ENCODE peak calls at places on chromosomes 4 and X, in four cellular contexts. W is right atrium auricular region, T is uterus, R is kidney. K is an unnamed sample.

GRCh38 chr4:113069212-113069892 is 19.9 kb downstream of the ANK2 start:
- DNase-seq in W (no peak), T (no peak), R (no peak), K (no peak)

GRCh38 chr4:75142850-75143249 is 209.9 kb downstream of the PARM1 start:
- DNase-seq in W (no peak), T (no peak), R (no peak), K (no peak)

GRCh38 chr4:151933122-151933827 is 172.5 kb upstream of the GATB start:
- DNase-seq in W (no peak), T (no peak), R (no peak), K (no peak)

GRCh38 chr4:114364857-114365256 is 233.8 kb upstream of the UGT8 start:
- DNase-seq in W (no peak), T (no peak), R (no peak), K (no peak)

GRCh38 chrX:139559383-139560042 is 29.0 kb downstream of the F9 start:
- DNase-seq in W (no peak), T (peak), R (no peak), K (no peak)

GRCh38 chrX:41333744-41333993 is 293 bp upstream of the DDX3X start:
- DNase-seq in W (no peak), T (peak), R (no peak), K (no peak)

GRCh38 chrX:27619975-27620374 is 29.8 kb downstream of the DCAF8L2 start:
- DNase-seq in W (no peak), T (no peak), R (no peak), K (no peak)

GRCh38 chr4:8349664-8350225 is 80.2 kb downstream of the HTRA3 start:
- DNase-seq in W (no peak), T (no peak), R (no peak), K (no peak)

GRCh38 chrX:72016881-72017783 is 106.5 kb downstream of the NHSL2 start:
- DNase-seq in W (peak), T (no peak), R (no peak), K (peak)

GRCh38 chrX:74383611-74384010 is 37.7 kb upstream of the SLC16A2 start:
- DNase-seq in W (no peak), T (peak), R (no peak), K (no peak)

GRCh38 chr4:84952004-84952403 is 14.5 kb downstream of the WDFY3 start:
- DNase-seq in W (no peak), T (no peak), R (no peak), K (no peak)

GRCh38 chr4:123755655-123756054 is 359.1 kb downstream of the SPRY1 start:
- DNase-seq in W (no peak), T (no peak), R (no peak), K (no peak)

GRCh38 chrX:21382715-21383114 is 8.5 kb downstream of the CNKSR2 start:
- DNase-seq in W (no peak), T (no peak), R (no peak), K (no peak)

GRCh38 chrX:154132366-154132765 is 11.7 kb upstream of the OPN1LW start:
- DNase-seq in W (no peak), T (no peak), R (no peak), K (no peak)

GRCh38 chrX:81206471-81206870 is 4.6 kb downstream of the SH3BGRL start:
- DNase-seq in W (no peak), T (no peak), R (no peak), K (no peak)

GRCh38 chrX:18640686-18641085 is 31.2 kb downstream of the RS1 start:
- DNase-seq in W (no peak), T (no peak), R (no peak), K (no peak)

GRCh38 chr4:56264861-56265260 is 122.4 kb downstream of the AASDH start:
- DNase-seq in W (no peak), T (no peak), R (no peak), K (no peak)

GRCh38 chrX:111511477-111511876 is at the start of gene SERTM2:
- DNase-seq in W (no peak), T (peak), R (no peak), K (no peak)

GRCh38 chr4:61273237-61273636 is 73.1 kb downstream of the ADGRL3 start:
- DNase-seq in W (no peak), T (no peak), R (no peak), K (no peak)

GRCh38 chrX:39527045-39527444 is 570.7 kb downstream of the BCOR start:
- DNase-seq in W (no peak), T (no peak), R (no peak), K (no peak)

GRCh38 chr4:73978886-73979285 is 2.9 kb downstream of the PF4 start:
- DNase-seq in W (no peak), T (no peak), R (no peak), K (no peak)

GRCh38 chr4:109721033-109721432 is 8.8 kb downstream of the PLA2G12A start:
- DNase-seq in W (no peak), T (no peak), R (no peak), K (no peak)

GRCh38 chrX:101419489-101419888 is 11.5 kb downstream of the HNRNPH2 start:
- DNase-seq in W (no peak), T (no peak), R (no peak), K (no peak)

GRCh38 chrX:19870206-19870605 is 17.2 kb downstream of the SH3KBP1 start:
- DNase-seq in W (no peak), T (no peak), R (no peak), K (no peak)

GRCh38 chr4:152663203-152664066 is 16.4 kb downstream of the TMEM154 start:
- DNase-seq in W (no peak), T (no peak), R (no peak), K (no peak)

GRCh38 chr4:81421346-81422218 is 50.1 kb downstream of the RASGEF1B start:
- DNase-seq in W (no peak), T (no peak), R (no peak), K (no peak)

GRCh38 chr4:165208741-165209388 is 1.5 kb downstream of the KLHL2 start:
- DNase-seq in W (no peak), T (no peak), R (no peak), K (no peak)

DNA sequence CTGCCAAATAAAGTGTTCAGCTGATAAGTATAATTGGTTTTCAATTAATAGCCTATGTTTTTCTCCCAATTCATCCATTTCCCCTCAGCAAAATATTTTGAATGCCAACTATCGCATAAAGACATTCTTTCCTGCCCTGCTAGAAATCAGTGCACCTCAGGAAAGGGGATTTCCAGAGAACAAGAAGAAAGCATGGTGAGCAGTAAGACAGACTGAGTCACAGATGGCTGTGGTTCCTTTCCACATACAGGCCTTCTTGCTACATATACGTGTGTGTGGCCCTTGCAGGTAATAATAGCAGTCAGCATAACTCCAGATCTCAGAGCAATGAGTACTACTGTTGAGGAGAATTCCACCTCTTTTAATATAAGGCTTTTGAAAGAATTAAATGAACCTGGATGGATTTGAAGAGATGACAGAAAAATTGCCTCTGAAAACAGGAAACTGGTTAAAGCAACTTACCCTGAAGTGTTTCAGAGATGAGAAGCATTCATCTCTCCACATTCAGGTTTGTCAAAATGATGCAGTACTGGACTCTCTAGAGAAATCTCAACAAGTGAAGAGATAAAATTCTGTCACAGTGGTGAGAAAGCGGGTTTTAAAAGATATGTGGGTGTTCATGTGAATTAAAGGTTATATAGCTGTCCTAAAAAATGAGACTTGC is 13.6 kb downstream of the GASK1B start:
- DNase-seq in W (no peak), T (no peak), R (no peak), K (no peak)
- H3K27ac ChIP-seq in W (peak), T (peak), R (no peak), K (peak)

GRCh38 chr4:42603865-42604264 is 53.0 kb downstream of the ATP8A1 start:
- DNase-seq in W (no peak), T (no peak), R (no peak), K (no peak)
- H3K27ac ChIP-seq in W (peak), T (no peak), R (no peak), K (no peak)

DNA sequence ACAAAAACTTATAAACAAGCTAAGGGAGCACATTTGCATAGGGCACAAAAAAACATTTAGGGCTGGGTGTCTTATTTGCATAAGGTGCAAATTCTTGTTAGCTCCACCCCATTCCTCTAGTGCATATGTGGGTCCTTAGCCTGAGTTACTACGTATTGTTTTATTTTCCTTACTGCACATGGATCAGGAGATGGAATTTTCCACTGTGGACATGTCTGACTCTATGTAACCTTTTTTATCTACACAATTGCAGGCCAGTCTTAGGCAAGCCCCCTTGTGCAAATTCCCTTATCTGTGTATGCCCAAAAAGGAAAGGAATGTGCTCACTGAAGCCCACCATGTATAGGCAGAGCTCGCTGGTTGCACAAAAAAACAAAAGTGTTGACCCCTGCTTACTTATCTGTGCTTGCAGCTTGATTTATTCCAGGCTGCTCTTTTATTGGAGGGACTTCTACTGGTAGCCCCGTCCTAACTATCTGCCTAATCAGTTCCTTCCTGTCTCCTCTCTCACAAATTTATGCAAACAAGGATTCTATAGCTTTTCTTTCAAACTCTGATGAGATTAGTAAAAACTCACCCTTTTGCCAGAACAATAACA is 359.0 kb upstream of the MAGEB16 start:
- DNase-seq in W (no peak), T (no peak), R (no peak), K (no peak)
- H3K27ac ChIP-seq in W (no peak), T (no peak), R (no peak), K (no peak)

DNA sequence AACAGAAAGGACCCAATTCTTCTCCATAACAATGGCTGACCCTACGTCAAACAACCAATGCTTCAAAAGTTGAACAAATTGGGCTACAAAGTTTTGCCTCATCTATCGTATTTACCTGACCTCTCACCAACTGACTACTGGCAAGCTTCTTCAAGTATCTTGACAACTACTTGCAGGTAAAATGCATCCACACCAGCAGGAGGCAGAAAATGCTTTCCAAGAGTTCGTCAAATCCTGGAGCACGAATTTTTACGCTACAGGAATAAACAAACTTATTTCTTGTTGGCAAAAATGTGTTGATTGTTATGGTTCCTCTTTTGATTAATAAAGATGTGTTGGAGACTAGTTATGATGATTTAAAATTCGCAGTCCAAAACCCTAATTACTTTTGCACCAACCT is 6.7 kb upstream of the GAB1 start:
- DNase-seq in W (no peak), T (no peak), R (no peak), K (no peak)
- H3K27ac ChIP-seq in W (no peak), T (no peak), R (no peak), K (no peak)

K was measured in coronary artery.